ENCODE peak calls at places on chromosomes 11 and 22, in six cellular contexts. R, E, L, Q, S and Z are unnamed samples. For H3K9me3 and H3K4me1, the result is how much of the 10 kb centered on the place peaks cover.

GRCh38 chr11:33829430-33830141 is 55.3 kb upstream of the FBXO3 start:
- DNase-seq in R (no peak), E (peak), L (no peak), Q (peak), S (peak), Z (no peak)

GRCh38 chr22:41263704-41264103 is 22.3 kb downstream of the RANGAP1 start:
- DNase-seq in R (no peak), E (no peak), L (no peak), Q (no peak), S (no peak), Z (no peak)

GRCh38 chr22:37045958-37046357 is 5.6 kb upstream of the KCTD17 start:
- DNase-seq in R (no peak), E (no peak), L (no peak), Q (peak), S (no peak), Z (no peak)

GRCh38 chr11:119651802-119652584 is 77.0 kb downstream of the NECTIN1 start:
- DNase-seq in R (no peak), E (no peak), L (no peak), Q (no peak), S (no peak), Z (no peak)

GRCh38 chr22:23604939-23605712 is 25.0 kb upstream of the IGLL1 start:
- DNase-seq in R (peak), E (no peak), L (no peak), Q (peak), S (no peak), Z (no peak)

GRCh38 chr11:115721309-115722007 is 217.2 kb upstream of the CADM1 start:
- DNase-seq in R (no peak), E (no peak), L (no peak), Q (no peak), S (no peak), Z (no peak)

GRCh38 chr22:35489225-35489624 is 51.4 kb upstream of the RASD2 start:
- DNase-seq in R (no peak), E (peak), L (no peak), Q (no peak), S (no peak), Z (no peak)

GRCh38 chr22:26885441-26886261 is 228.3 kb downstream of the MIAT start:
- DNase-seq in R (no peak), E (no peak), L (no peak), Q (no peak), S (no peak), Z (no peak)

GRCh38 chr11:45895553-45896259 is 10.3 kb downstream of the MAPK8IP1 start:
- DNase-seq in R (no peak), E (no peak), L (no peak), Q (no peak), S (no peak), Z (no peak)

GRCh38 chr11:60360621-60361020 is 17.7 kb upstream of the MS4A7 start:
- DNase-seq in R (no peak), E (no peak), L (no peak), Q (no peak), S (no peak), Z (no peak)

DNA sequence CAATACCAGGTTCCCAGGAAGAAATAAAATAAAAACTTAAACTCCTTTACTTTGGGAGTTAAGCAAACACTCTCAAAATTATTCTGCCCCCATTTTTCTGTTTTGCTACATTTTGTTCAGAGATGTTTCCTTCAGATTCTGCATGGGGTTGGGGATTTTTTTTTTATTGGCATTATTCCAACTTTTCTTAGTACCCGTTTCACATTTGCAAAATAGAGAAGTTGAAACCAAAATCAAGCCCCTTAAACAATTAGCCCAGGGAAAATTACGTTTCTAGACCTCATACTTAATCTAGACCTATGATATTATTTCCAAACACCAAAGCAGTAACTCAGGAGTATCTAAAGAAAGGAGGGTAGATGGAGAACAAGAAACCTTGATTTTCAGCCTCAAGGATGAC is 20.6 kb upstream of the MS4A7 start:
- DNase-seq in R (no peak), E (no peak), L (no peak), Q (no peak), S (no peak), Z (no peak)
- H3K9me3 ChIP-seq in R (under half), E (under half), L (under half), Q (under half), S (under half), Z (under half)

GRCh38 chr11:59173080-59173963 is 1.4 kb downstream of the DTX4 start:
- DNase-seq in R (peak), E (peak), L (peak), Q (peak), S (no peak), Z (peak)
- H3K4me1 ChIP-seq in R (under half), E (under half), L (under half), Q (under half), S (under half), Z (under half)

DNA sequence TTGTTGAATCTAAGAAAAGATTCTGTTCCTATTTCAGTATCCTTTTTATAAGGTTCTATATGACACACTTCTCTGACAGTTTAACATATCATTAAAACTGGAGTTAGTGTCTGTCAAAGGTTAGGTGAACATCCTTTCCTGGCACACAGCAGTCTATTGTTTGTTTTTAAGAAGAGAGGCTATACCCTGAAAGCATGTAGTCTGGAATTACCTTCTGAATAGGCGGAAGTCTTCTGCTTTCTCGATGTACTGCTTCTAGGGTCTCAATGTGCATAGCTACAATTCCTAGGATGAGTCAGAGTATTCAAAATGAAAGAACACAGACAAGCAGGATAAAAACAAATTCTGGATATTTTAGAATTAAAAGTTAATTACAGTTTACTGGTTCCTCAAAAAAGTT is 188.6 kb downstream of the SWAP70 start:
- DNase-seq in R (no peak), E (no peak), L (no peak), Q (no peak), S (no peak), Z (no peak)
- H3K27ac ChIP-seq in R (no peak), E (no peak), L (no peak), Q (no peak), S (no peak), Z (no peak)

GRCh38 chr11:114610984-114611944 is 15.7 kb upstream of the NXPE4 start:
- DNase-seq in R (no peak), E (no peak), L (no peak), Q (peak), S (no peak), Z (no peak)
- H3K9me3 ChIP-seq in R (under half), E (under half), L (under half), Q (under half), S (under half), Z (under half)

GRCh38 chr11:68325894-68326220 is 13.5 kb downstream of the LRP5 start:
- DNase-seq in R (no peak), E (no peak), L (no peak), Q (no peak), S (no peak), Z (no peak)

GRCh38 chr11:68327586-68328370 is 15.4 kb downstream of the LRP5 start:
- DNase-seq in R (no peak), E (no peak), L (no peak), Q (no peak), S (no peak), Z (no peak)

GRCh38 chr11:68325183-68325893 is 12.9 kb downstream of the LRP5 start:
- DNase-seq in R (no peak), E (no peak), L (no peak), Q (no peak), S (no peak), Z (no peak)

GRCh38 chr11:68324695-68325094 is 12.3 kb downstream of the LRP5 start:
- DNase-seq in R (no peak), E (no peak), L (no peak), Q (no peak), S (no peak), Z (no peak)

DNA sequence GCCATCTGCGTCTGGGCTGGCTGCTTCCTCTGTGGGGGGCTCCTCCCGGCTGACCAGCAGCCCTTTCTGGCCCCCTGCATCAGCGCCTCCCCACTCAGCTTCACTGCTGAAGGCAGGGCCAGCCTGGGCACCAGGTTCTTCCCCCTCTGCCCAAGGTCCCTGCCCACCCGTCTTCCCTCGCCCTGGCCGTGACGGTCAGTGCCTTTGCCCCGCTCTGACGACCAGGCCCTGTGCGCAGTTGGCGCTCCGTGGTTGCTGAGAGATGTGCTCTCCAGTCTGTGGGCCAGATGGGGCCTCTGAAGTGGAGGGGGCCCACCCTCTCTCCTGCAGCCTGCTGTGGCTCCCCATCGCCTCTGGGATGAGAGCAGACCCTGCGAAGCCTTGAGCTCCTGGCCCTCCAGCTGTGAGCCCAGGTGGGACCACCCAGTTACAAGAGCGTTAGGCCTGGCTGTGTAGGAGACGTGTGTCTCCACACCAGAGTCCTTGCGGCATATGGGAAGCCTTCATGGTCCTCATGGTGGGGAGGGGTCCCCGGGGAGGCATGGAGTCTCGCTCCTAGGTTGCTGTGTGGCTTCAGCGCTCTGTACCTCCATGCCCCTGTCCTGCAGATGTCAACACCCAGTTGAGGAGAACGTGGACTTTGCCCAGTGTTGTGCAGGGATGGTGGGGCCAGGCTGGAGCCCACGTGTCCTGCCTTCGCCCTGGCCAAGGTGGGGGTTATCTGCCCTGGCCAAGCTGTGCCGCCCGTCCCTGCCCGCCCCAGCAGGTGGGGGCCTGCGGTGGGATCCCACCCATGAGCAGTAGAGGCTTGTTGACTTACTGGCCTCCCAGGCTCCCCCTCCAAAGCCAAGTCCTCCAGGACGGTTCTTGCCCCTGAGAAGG is 14.2 kb downstream of the LRP5 start:
- DNase-seq in R (no peak), E (no peak), L (peak), Q (no peak), S (no peak), Z (no peak)
- H3K4me1 ChIP-seq in R (under half), E (under half), L (under half), Q (half or more), S (under half), Z (half or more)

GRCh38 chr11:17350455-17351170 is 987 bp upstream of the NCR3LG1 start:
- DNase-seq in R (no peak), E (no peak), L (no peak), Q (no peak), S (no peak), Z (no peak)

GRCh38 chr11:17351510-17352176 is at the start of gene NCR3LG1:
- DNase-seq in R (peak), E (peak), L (peak), Q (peak), S (no peak), Z (peak)

GRCh38 chr11:17353228-17354021 is 1.8 kb downstream of the NCR3LG1 start:
- DNase-seq in R (peak), E (peak), L (peak), Q (peak), S (peak), Z (peak)

GRCh38 chr11:17352925-17353227 is 1.3 kb downstream of the NCR3LG1 start:
- DNase-seq in R (peak), E (peak), L (no peak), Q (peak), S (no peak), Z (peak)

GRCh38 chr11:17351171-17351509 is 460 bp upstream of the NCR3LG1 start:
- DNase-seq in R (no peak), E (no peak), L (no peak), Q (no peak), S (no peak), Z (no peak)
- H3K27ac ChIP-seq in R (peak), E (no peak), L (no peak), Q (no peak), S (no peak), Z (no peak)

GRCh38 chr22:47379037-47379436 is 616.6 kb downstream of the TBC1D22A start:
- DNase-seq in R (peak), E (no peak), L (peak), Q (no peak), S (no peak), Z (peak)
- H3K9me3 ChIP-seq in R (under half), E (under half), L (under half), Q (under half), S (under half), Z (under half)

GRCh38 chr22:21938906-21939305 is 13.7 kb downstream of the PPM1F start:
- DNase-seq in R (no peak), E (no peak), L (peak), Q (no peak), S (no peak), Z (no peak)
- H3K4me1 ChIP-seq in R (under half), E (half or more), L (under half), Q (under half), S (half or more), Z (half or more)

DNA sequence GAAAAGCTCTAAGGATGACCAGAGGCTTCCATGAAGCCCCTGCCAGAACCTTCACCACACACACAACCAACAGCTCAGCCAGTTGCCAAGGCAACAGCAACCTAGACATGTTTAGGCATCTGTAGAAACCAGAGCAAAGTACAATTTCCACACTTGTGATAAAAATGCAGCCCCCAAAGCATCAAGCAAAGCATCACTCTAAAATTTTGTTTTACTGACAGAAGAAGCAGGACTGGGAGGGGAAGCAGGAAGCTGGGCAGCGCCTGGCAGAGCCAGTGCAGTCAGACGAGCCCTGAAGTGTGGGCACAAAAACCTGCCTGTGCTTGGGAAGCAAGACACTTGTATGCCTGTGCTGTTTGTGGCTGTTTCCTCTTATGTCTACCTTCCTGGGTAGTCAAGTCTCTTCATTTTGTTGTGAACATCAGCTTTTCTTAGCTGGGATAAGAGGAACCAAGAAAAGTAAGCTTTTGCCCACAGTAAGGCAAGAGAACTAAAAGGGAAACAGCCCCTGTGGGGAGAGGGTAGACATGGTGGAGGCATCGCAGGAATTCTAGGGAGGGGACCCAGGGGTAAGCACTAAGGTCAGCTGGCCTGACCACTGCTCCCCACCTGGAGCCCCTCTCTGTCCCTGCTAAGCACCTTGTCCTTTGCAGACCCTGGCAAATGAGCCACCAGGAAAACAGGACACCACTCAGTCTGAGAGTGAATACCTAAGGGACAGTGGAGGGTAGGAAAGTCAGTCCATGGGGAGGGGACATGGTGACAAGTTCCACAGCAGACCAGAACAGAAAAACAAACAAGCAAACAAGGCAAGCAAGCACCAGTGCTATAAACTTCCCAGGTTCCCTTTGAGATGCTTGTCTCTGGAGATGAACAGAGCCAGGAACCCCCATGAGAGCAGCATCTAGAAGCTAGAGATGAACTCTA is 13.4 kb downstream of the PACSIN2 start:
- DNase-seq in R (peak), E (no peak), L (no peak), Q (no peak), S (no peak), Z (no peak)
- H3K27ac ChIP-seq in R (peak), E (peak), L (no peak), Q (peak), S (peak), Z (peak)

GRCh38 chr11:2647953-2648352 is 51.8 kb downstream of the KCNQ1OT1 start:
- DNase-seq in R (no peak), E (no peak), L (no peak), Q (no peak), S (no peak), Z (no peak)
- H3K9me3 ChIP-seq in R (under half), E (under half), L (under half), Q (half or more), S (under half), Z (under half)